ENCODE peak calls at places on chromosomes 12 and 14, in nine cellular contexts. D is HuH-7; N is effector memory CD4-positive, alpha-beta T cell; Z is AG09309; R is GM12864; M is T-cell; L is activated T-cell treated with anti-CD3 and anti-CD28 coated beads, Interleukin-2, amount 50 U/mL, for 72 hours; S is midbrain; H is iPS-NIHi11. B is an unnamed sample.
A peak's percentile ranks its signal among the peaks of the same experiment; 100 is the strongest.

GRCh38 chr14:44564908-44565307 is 57.8 kb upstream of the FSCB start:
- DNase-seq in N (no peak), Z (no peak), M (no peak), S (no peak), R (no peak), L (no peak), H (no peak), D (no peak), B (no peak)

GRCh38 chr14:21072781-21073339 is 2.8 kb downstream of the ARHGEF40 start:
- DNase-seq in M (no peak), S (no peak), H (no peak), L (no peak), D (peak; percentile 2), R (no peak), Z (no peak), N (no peak), B (no peak)

GRCh38 chr12:104524026-104524425 is 67.3 kb downstream of the CHST11 start:
- DNase-seq in M (no peak), H (no peak), L (no peak), N (no peak), Z (no peak), D (no peak), R (no peak), S (no peak), B (no peak)

GRCh38 chr14:55129086-55129427 is at the start of gene LGALS3:
- DNase-seq in M (no peak), Z (no peak), R (no peak), S (peak; percentile 25), H (peak; percentile 92), N (peak; percentile 34), D (peak; percentile 77), L (peak; percentile 58), B (no peak)

GRCh38 chr12:78398750-78399149 is 465.8 kb upstream of the SYT1 start:
- DNase-seq in H (no peak), N (no peak), M (no peak), R (no peak), D (no peak), Z (no peak), S (no peak), L (no peak), B (no peak)

GRCh38 chr14:37874429-37875109 is 279.1 kb downstream of the TTC6 start:
- DNase-seq in L (peak; percentile 86), H (peak; percentile 85), D (peak; percentile 49), N (peak; percentile 57), R (peak; percentile 13), S (peak; percentile 37), Z (no peak), M (peak; percentile 68), B (peak; percentile 60)

GRCh38 chr12:104578453-104578852 is 121.7 kb downstream of the CHST11 start:
- DNase-seq in R (no peak), H (no peak), N (no peak), D (no peak), M (no peak), L (peak; percentile 53), S (no peak), Z (peak; percentile 46), B (no peak)

GRCh38 chr12:92769124-92769901 is 66.5 kb downstream of the PLEKHG7 start:
- DNase-seq in N (no peak), S (no peak), H (no peak), M (no peak), R (peak; percentile 8), D (no peak), L (no peak), Z (no peak), B (no peak)

GRCh38 chr14:53368714-53369191 is 215.6 kb upstream of the DDHD1 start:
- DNase-seq in N (no peak), H (no peak), L (no peak), M (no peak), D (no peak), S (no peak), Z (peak; percentile 74), R (no peak), B (no peak)

GRCh38 chr12:113609692-113610469 is 138.2 kb upstream of the LHX5 start:
- DNase-seq in L (no peak), R (no peak), S (no peak), M (no peak), D (no peak), N (no peak), H (peak; percentile 72), Z (no peak), B (no peak)